ENCODE peak calls at places on chromosome 19, in four cellular contexts. W, L, Y and K are unnamed samples.
A peak's percentile ranks its signal among the peaks of the same experiment; 100 is the strongest.

GRCh38 chr19:40217921-40218890 is at the start of gene TTC9B:
- DNase-seq in W (peak; percentile 68), Y (no peak), L (no peak), K (no peak)

GRCh38 chr19:4972509-4973230 is 3.8 kb downstream of the KDM4B start:
- DNase-seq in L (peak; percentile 47), W (no peak), Y (peak; percentile 64), K (no peak)

GRCh38 chr19:41265376-41266153 is 1.4 kb downstream of the HNRNPUL1 start:
- DNase-seq in L (peak; percentile 26), Y (peak; percentile 25), W (peak; percentile 51), K (peak; percentile 35)

GRCh38 chr19:44735011-44735410 is 13.5 kb upstream of the BCL3 start:
- DNase-seq in L (no peak), W (no peak), Y (no peak), K (no peak)

GRCh38 chr19:57421037-57421436 is 10.1 kb downstream of the ZNF17 start:
- DNase-seq in L (no peak), Y (no peak), W (no peak), K (no peak)

GRCh38 chr19:18660051-18660910 is 23.2 kb upstream of the CRTC1 start:
- DNase-seq in W (no peak), Y (peak; percentile 74), L (peak; percentile 55), K (peak; percentile 35)

GRCh38 chr19:53511933-53512374 is 26.0 kb upstream of the ZNF331 start:
- DNase-seq in Y (peak; percentile 78), L (peak; percentile 71), W (peak; percentile 94), K (peak; percentile 54)

GRCh38 chr19:49475995-49476880 is 2.2 kb downstream of the FLT3LG start:
- DNase-seq in Y (no peak), W (peak; percentile 93), L (peak; percentile 48), K (no peak)

GRCh38 chr19:2180114-2180513 is 16.4 kb downstream of the DOT1L start:
- DNase-seq in L (no peak), W (no peak), Y (no peak), K (no peak)

GRCh38 chr19:3978145-3978544 is 7.1 kb downstream of the EEF2 start:
- DNase-seq in L (no peak), Y (no peak), W (no peak), K (no peak)

GRCh38 chr19:5147971-5148793 is 179.3 kb downstream of the KDM4B start:
- DNase-seq in L (no peak), Y (no peak), W (no peak), K (no peak)

GRCh38 chr19:49676136-49676689 is 858 bp upstream of the PRMT1 start:
- DNase-seq in W (peak; percentile 98), L (peak; percentile 97), Y (peak; percentile 98), K (peak; percentile 90)

GRCh38 chr19:23118400-23118799 is 1.6 kb downstream of the ZNF730 start:
- DNase-seq in L (no peak), Y (no peak), W (peak; percentile 84), K (no peak)

GRCh38 chr19:51701468-51702100 is 8.5 kb downstream of the SPACA6 start:
- DNase-seq in L (no peak), W (no peak), Y (no peak), K (no peak)
- H3K4me3 ChIP-seq in L (no peak overlapping the region), W (no peak overlapping the region), Y (no peak overlapping the region), K (no peak overlapping the region)

DNA sequence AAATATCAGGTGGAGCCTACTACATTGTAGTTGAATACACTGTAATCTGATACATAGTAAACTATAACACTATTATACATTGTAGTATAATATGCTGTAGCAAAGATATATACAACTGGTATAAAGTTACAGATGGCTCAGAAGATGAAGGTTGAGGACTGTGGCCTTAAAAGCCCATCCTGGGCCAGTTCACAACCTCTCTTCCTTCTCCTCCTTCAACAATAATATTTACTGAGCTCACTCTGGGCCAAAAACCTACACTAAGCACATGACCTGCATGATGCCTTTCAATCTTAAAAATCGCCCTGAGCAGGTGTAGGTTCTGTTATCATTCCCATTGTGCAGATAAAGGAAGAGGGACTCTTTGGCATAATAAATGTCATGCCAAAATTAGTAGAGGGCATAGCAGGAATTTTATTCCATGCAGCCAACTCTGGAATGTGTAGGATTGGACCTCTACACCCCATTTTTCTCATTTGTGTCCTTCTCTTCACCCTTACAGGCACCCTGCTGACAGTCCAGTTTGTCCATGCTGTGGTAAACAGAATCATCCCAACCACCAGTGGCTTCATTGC is 14.6 kb upstream of the SIN3B start:
- DNase-seq in W (peak; percentile 65), Y (peak; percentile 61), L (peak; percentile 63), K (no peak)
- H3K4me3 ChIP-seq in W (peak overlapping the region; percentile 5), Y (no peak overlapping the region), L (no peak overlapping the region), K (no peak overlapping the region)

GRCh38 chr19:8511573-8512101 is 2.3 kb downstream of the ZNF414 start:
- DNase-seq in L (no peak), Y (no peak), W (peak; percentile 25), K (no peak)

GRCh38 chr19:8513687-8514504 is at the start of gene ZNF414:
- DNase-seq in W (peak; percentile 99), L (peak; percentile 97), Y (peak; percentile 98), K (peak; percentile 97)

GRCh38 chr19:8510589-8511115 is 3.3 kb downstream of the ZNF414 start:
- DNase-seq in W (no peak), Y (no peak), L (no peak), K (no peak)

GRCh38 chr19:8512991-8513686 is 828 bp downstream of the ZNF414 start:
- DNase-seq in Y (no peak), L (no peak), W (peak; percentile 40), K (no peak)

DNA sequence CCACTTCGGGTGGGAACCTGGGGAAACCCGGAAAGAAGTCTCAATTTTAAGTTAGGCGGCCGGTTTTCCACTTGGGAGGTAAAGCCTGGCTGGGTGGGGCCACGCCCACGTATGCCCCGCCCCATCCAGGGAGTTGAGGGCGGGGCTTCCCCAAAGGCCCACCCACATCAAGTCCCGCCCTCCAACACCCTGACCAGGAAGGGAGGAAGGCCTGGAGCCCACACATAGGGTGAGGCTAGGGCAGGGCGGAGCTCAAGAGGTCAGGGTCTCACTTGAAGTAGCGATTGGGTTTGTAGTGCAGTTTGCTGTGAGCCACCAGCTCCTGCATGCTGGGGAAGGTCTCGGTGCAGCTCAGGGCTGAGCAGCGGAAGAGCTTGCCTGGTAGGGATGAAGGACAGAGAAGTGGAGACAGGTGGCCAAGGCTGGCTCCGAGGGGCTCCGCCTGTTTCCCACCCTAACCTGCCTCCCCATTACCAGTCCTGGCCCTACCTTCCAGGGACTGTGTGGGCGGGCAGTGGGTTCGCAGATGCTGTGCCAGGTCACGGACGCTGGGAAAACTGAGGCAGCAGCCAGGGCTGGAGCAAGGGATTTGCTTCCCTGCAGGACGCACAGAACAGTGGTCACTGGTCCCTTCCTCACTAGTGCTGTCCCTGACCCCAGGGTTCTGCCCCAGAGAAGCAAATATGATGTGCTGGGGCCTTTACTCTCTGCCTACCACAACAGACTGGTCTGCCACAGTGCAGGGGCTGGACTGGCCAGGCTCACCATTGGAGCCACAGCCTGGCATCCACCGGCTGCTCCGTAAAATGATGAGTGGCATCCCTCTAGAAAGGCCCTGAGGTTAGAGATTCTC is 1.6 kb downstream of the ZNF414 start:
- DNase-seq in L (peak; percentile 24), Y (peak; percentile 25), W (peak; percentile 75), K (no peak)
- H3K4me3 ChIP-seq in L (no peak overlapping the region), Y (no peak overlapping the region), W (no peak overlapping the region), K (no peak overlapping the region)

GRCh38 chr19:6374711-6375410 is 872 bp downstream of the PSPN start:
- DNase-seq in L (no peak), Y (no peak), W (no peak), K (no peak)

GRCh38 chr19:6374179-6374709 is 1.5 kb downstream of the PSPN start:
- DNase-seq in Y (no peak), W (no peak), L (no peak), K (no peak)

GRCh38 chr19:6372594-6373095 is at the start of gene ALKBH7:
- DNase-seq in Y (peak; percentile 100), L (peak; percentile 100), W (peak; percentile 100), K (peak; percentile 99)

GRCh38 chr19:6373096-6373812 is 660 bp downstream of the ALKBH7 start:
- DNase-seq in W (peak; percentile 98), L (peak; percentile 99), Y (peak; percentile 99), K (peak; percentile 98)

GRCh38 chr19:6373813-6374108 is 1.2 kb downstream of the ALKBH7 start:
- DNase-seq in L (no peak), Y (no peak), W (no peak), K (no peak)
- H3K4me3 ChIP-seq in L (peak overlapping the region; percentile 49), Y (peak overlapping the region; percentile 52), W (no peak overlapping the region), K (no peak overlapping the region)

GRCh38 chr19:11479090-11479469 is 1.8 kb downstream of the ELAVL3 start:
- DNase-seq in Y (no peak), L (no peak), W (no peak), K (no peak)

GRCh38 chr19:11481777-11482383 is 1.0 kb upstream of the ELAVL3 start:
- DNase-seq in Y (peak; percentile 87), L (peak; percentile 91), W (peak; percentile 88), K (peak; percentile 60)

GRCh38 chr19:11480927-11481776 is at the start of gene ELAVL3:
- DNase-seq in L (no peak), Y (no peak), W (no peak), K (no peak)

GRCh38 chr19:11479470-11480080 is 1.3 kb downstream of the ELAVL3 start:
- DNase-seq in Y (no peak), W (peak; percentile 78), L (no peak), K (no peak)

GRCh38 chr19:11480081-11480926 is 542 bp downstream of the ELAVL3 start:
- DNase-seq in Y (no peak), L (no peak), W (no peak), K (no peak)
- H3K4me3 ChIP-seq in Y (no peak overlapping the region), L (no peak overlapping the region), W (no peak overlapping the region), K (no peak overlapping the region)

DNA sequence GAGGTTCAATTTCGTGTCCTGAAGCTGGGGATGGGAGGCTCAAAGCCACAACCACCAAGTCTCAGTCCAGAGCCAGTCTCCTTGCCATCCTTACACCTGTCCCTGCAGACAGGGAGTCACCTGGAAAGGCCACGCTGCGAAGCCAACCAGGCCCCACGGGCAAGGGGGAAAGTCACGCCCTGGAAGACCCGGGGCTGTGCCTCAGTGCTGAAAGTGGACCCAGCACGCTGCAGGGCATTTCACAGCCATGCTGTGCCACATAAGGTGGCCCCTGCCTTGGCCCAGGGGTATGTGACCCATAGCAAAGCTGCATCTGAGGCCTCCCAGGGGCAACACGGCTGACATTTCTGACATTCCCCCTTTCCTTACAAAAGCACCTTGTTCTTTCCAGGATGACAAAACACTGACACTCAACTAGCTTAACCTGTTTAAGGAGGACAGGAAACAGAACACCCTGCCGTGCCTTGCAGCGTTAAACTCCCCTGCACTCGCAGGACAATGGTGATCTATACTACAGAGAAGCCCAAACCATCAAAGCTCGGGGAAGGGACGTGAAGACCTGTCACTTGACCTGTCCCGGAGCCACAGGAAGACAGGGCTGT is 14.8 kb downstream of the CHERP start:
- DNase-seq in L (no peak), Y (no peak), W (no peak), K (no peak)
- H3K4me3 ChIP-seq in L (no peak overlapping the region), Y (no peak overlapping the region), W (no peak overlapping the region), K (no peak overlapping the region)